ENCODE peak calls at places on chromosomes 6 and 20, in five cellular contexts. T, W, D, L and A are unnamed samples.

GRCh38 chr6:130050230-130050629 is 31.8 kb downstream of the L3MBTL3 start:
- DNase-seq in W (no peak), D (peak), L (no peak), T (no peak), A (no peak)

GRCh38 chr6:83514877-83515466 is 2.6 kb downstream of the PRSS35 start:
- DNase-seq in D (peak), L (peak), W (peak), T (no peak), A (no peak)

GRCh38 chr6:53461041-53461656 is 83.8 kb downstream of the GCLC start:
- DNase-seq in L (peak), D (no peak), W (no peak), T (no peak), A (no peak)

GRCh38 chr20:25624500-25624939 is 706 bp upstream of the NANP start:
- DNase-seq in D (no peak), L (no peak), T (no peak), W (no peak), A (no peak)

GRCh38 chr6:116511424-116512131 is at the start of gene CALHM5:
- DNase-seq in D (peak), T (no peak), W (peak), L (no peak), A (no peak)

GRCh38 chr6:53139841-53140413 is 8.7 kb downstream of the GCM1 start:
- DNase-seq in D (no peak), L (no peak), W (no peak), T (no peak), A (no peak)

GRCh38 chr6:168217216-168217879 is 102.2 kb downstream of the DACT2 start:
- DNase-seq in W (no peak), T (no peak), D (no peak), L (no peak), A (no peak)

GRCh38 chr6:128518531-128519131 is 1.8 kb downstream of the PTPRK start:
- DNase-seq in T (no peak), D (no peak), W (no peak), L (no peak), A (no peak)

GRCh38 chr20:37902504-37903313 is at the start of gene VSTM2L:
- DNase-seq in W (peak), T (no peak), D (peak), L (peak), A (peak)

GRCh38 chr20:22795897-22796296 is 211.5 kb upstream of the FOXA2 start:
- DNase-seq in T (no peak), D (peak), W (peak), L (no peak), A (no peak)

GRCh38 chr6:161227004-161227950 is 46.6 kb downstream of the AGPAT4 start:
- DNase-seq in W (no peak), D (no peak), T (no peak), L (no peak), A (no peak)

GRCh38 chr20:1122388-1123315 is 4.2 kb downstream of the PSMF1 start:
- DNase-seq in L (no peak), T (no peak), D (peak), W (peak), A (peak)

GRCh38 chr20:3727333-3728035 is 5.0 kb upstream of the HSPA12B start:
- DNase-seq in L (no peak), T (no peak), W (no peak), D (peak), A (peak)

GRCh38 chr20:41669708-41670263 is 51.6 kb upstream of the CHD6 start:
- DNase-seq in D (no peak), W (no peak), T (no peak), L (no peak), A (no peak)

GRCh38 chr6:63804381-63804956 is 168.9 kb downstream of the PHF3 start:
- DNase-seq in L (no peak), T (no peak), W (peak), D (peak), A (no peak)

GRCh38 chr20:24833592-24833991 is 115.5 kb upstream of the CST7 start:
- DNase-seq in D (no peak), T (no peak), L (no peak), W (no peak), A (no peak)

GRCh38 chr20:36950432-36951197 is 893 bp downstream of the SAMHD1 start:
- DNase-seq in D (no peak), T (peak), W (peak), L (peak), A (no peak)

GRCh38 chr20:36307412-36308317 is 1.5 kb downstream of the DLGAP4 start:
- DNase-seq in D (no peak), L (no peak), W (no peak), T (no peak), A (peak)